ENCODE peak calls at places on chromosomes 6 and 20, in six cellular contexts. One of them, this sample, is unnamed.
A peak's percentile ranks its signal among the peaks of the same experiment; 100 is the strongest.

GRCh38 chr20:62157387-62158087 is 14.0 kb downstream of the SS18L1 start:
- DNase-seq in IMR-90: no peak
- DNase-seq in H9: no peak
- DNase-seq in H1: no peak
- DNase-seq in mesenchymal stem cell: no peak
- DNase-seq in mesendoderm: no peak
- DNase-seq in this sample: no peak

GRCh38 chr20:15185322-15185721 is 847.9 kb upstream of the FLRT3 start:
- DNase-seq in mesendoderm: no peak
- DNase-seq in IMR-90: no peak
- DNase-seq in H1: no peak
- DNase-seq in H9: no peak
- DNase-seq in mesenchymal stem cell: no peak
- DNase-seq in this sample: no peak

GRCh38 chr6:56772737-56773184 is 130.1 kb upstream of the DST start:
- DNase-seq in H9: peak; percentile 49
- DNase-seq in IMR-90: peak; percentile 93
- DNase-seq in mesenchymal stem cell: peak; percentile 77
- DNase-seq in mesendoderm: peak; percentile 90
- DNase-seq in H1: no peak
- DNase-seq in this sample: no peak

GRCh38 chr6:142913036-142913510 is 31.9 kb downstream of the HIVEP2 start:
- DNase-seq in mesendoderm: no peak
- DNase-seq in mesenchymal stem cell: no peak
- DNase-seq in IMR-90: no peak
- DNase-seq in H9: no peak
- DNase-seq in H1: no peak
- DNase-seq in this sample: no peak

GRCh38 chr6:84687487-84687886 is 76.9 kb downstream of the TBX18 start:
- DNase-seq in mesendoderm: no peak
- DNase-seq in H9: no peak
- DNase-seq in IMR-90: no peak
- DNase-seq in H1: no peak
- DNase-seq in mesenchymal stem cell: no peak
- DNase-seq in this sample: peak; percentile 36

GRCh38 chr6:90039911-90040310 is 145.6 kb downstream of the GJA10 start:
- DNase-seq in IMR-90: peak; percentile 54
- DNase-seq in H1: no peak
- DNase-seq in mesenchymal stem cell: no peak
- DNase-seq in mesendoderm: no peak
- DNase-seq in H9: no peak
- DNase-seq in this sample: no peak

GRCh38 chr6:24057030-24057429 is 69.0 kb upstream of the NRSN1 start:
- DNase-seq in H9: no peak
- DNase-seq in IMR-90: no peak
- DNase-seq in H1: no peak
- DNase-seq in mesenchymal stem cell: no peak
- DNase-seq in mesendoderm: no peak
- DNase-seq in this sample: no peak

GRCh38 chr6:87001494-87001893 is 64.2 kb downstream of the HTR1E start:
- DNase-seq in H9: no peak
- DNase-seq in mesendoderm: no peak
- DNase-seq in mesenchymal stem cell: no peak
- DNase-seq in H1: no peak
- DNase-seq in IMR-90: no peak
- DNase-seq in this sample: no peak

GRCh38 chr20:48398506-48399449 is 429.0 kb downstream of the PREX1 start:
- DNase-seq in mesendoderm: no peak
- DNase-seq in IMR-90: no peak
- DNase-seq in H1: no peak
- DNase-seq in H9: no peak
- DNase-seq in mesenchymal stem cell: no peak
- DNase-seq in this sample: peak; percentile 37

GRCh38 chr6:160462116-160462515 is 113.9 kb downstream of the SLC22A3 start:
- DNase-seq in IMR-90: no peak
- DNase-seq in mesendoderm: no peak
- DNase-seq in mesenchymal stem cell: no peak
- DNase-seq in H1: no peak
- DNase-seq in H9: no peak
- DNase-seq in this sample: no peak

GRCh38 chr20:9514461-9515210 is at the start of gene LAMP5:
- DNase-seq in H1: no peak
- DNase-seq in mesendoderm: peak; percentile 86
- DNase-seq in IMR-90: peak; percentile 29
- DNase-seq in mesenchymal stem cell: peak; percentile 10
- DNase-seq in H9: peak; percentile 86
- DNase-seq in this sample: peak; percentile 72

GRCh38 chr20:49882171-49882970 is 33.0 kb downstream of the SPATA2 start:
- DNase-seq in mesendoderm: no peak
- DNase-seq in mesenchymal stem cell: no peak
- DNase-seq in H9: no peak
- DNase-seq in IMR-90: no peak
- DNase-seq in H1: no peak
- DNase-seq in this sample: no peak

GRCh38 chr6:37287519-37288157 is 29.7 kb upstream of the TMEM217 start:
- DNase-seq in IMR-90: no peak
- DNase-seq in mesenchymal stem cell: no peak
- DNase-seq in H1: no peak
- DNase-seq in mesendoderm: no peak
- DNase-seq in H9: no peak
- DNase-seq in this sample: no peak

GRCh38 chr6:231779-232178 is 60.5 kb upstream of the DUSP22 start:
- DNase-seq in mesendoderm: no peak
- DNase-seq in H9: no peak
- DNase-seq in mesenchymal stem cell: no peak
- DNase-seq in IMR-90: no peak
- DNase-seq in H1: no peak
- DNase-seq in this sample: no peak

GRCh38 chr20:11170025-11170424 is 496.2 kb upstream of the JAG1 start:
- DNase-seq in H1: no peak
- DNase-seq in H9: no peak
- DNase-seq in IMR-90: no peak
- DNase-seq in mesendoderm: no peak
- DNase-seq in mesenchymal stem cell: no peak
- DNase-seq in this sample: no peak

GRCh38 chr20:1905693-1906092 is 10.5 kb downstream of the SIRPA start:
- DNase-seq in H9: no peak
- DNase-seq in mesendoderm: no peak
- DNase-seq in H1: no peak
- DNase-seq in IMR-90: no peak
- DNase-seq in mesenchymal stem cell: no peak
- DNase-seq in this sample: no peak

GRCh38 chr20:1907586-1907985 is 12.4 kb downstream of the SIRPA start:
- DNase-seq in mesenchymal stem cell: no peak
- DNase-seq in H9: no peak
- DNase-seq in mesendoderm: no peak
- DNase-seq in IMR-90: peak; percentile 44
- DNase-seq in H1: no peak
- DNase-seq in this sample: no peak

GRCh38 chr20:1905009-1905408 is 9.8 kb downstream of the SIRPA start:
- DNase-seq in mesenchymal stem cell: no peak
- DNase-seq in H1: no peak
- DNase-seq in mesendoderm: no peak
- DNase-seq in H9: no peak
- DNase-seq in IMR-90: no peak
- DNase-seq in this sample: no peak

GRCh38 chr20:1908191-1908590 is 13.0 kb downstream of the SIRPA start:
- DNase-seq in IMR-90: no peak
- DNase-seq in H1: no peak
- DNase-seq in H9: no peak
- DNase-seq in mesenchymal stem cell: no peak
- DNase-seq in mesendoderm: no peak
- DNase-seq in this sample: no peak

DNA sequence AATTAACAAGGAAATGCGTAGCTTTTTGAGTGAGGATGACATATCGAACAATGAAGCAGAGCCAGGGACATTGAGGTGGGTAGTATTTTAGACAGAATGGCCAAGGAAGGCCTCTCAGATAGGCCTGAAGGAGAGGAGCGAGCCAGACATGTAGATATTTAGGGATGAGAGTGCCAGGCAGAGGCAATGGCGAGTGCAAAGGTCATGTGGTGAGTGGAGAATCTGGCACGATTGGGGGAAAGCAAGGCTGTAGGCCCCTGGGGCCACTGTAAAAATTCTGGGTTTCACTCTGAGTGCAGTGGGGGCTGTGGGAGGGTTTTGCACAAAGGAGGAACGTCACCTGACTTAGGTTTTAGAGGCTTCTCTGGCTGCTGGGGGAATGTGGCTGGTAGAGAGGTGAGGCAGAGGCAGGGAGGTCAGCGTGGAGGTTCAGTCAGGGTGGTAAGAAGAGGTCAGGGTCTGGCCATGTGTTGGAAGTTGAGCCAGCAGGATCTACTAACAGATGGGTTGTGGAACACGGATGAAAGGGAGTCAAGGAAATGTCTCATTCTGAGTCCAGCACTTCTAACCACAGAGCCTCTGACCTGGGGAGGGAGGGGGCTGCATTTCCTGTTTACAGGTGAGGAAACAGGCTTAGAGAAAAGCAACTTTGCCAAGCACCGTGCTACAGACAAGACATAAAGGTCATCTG is 11.3 kb downstream of the SIRPA start:
- DNase-seq in mesendoderm: no peak
- DNase-seq in mesenchymal stem cell: no peak
- DNase-seq in IMR-90: no peak
- DNase-seq in H1: no peak
- DNase-seq in H9: no peak
- DNase-seq in this sample: no peak
- H2BK15ac ChIP-seq in mesendoderm: no peak overlapping the region
- H2BK15ac ChIP-seq in mesenchymal stem cell: no peak overlapping the region
- H2BK15ac ChIP-seq in IMR-90: no peak overlapping the region
- H2BK15ac ChIP-seq in H1: no peak overlapping the region
- H2BK15ac ChIP-seq in H9: no peak overlapping the region
- H2BK15ac ChIP-seq in this sample: no peak overlapping the region

DNA sequence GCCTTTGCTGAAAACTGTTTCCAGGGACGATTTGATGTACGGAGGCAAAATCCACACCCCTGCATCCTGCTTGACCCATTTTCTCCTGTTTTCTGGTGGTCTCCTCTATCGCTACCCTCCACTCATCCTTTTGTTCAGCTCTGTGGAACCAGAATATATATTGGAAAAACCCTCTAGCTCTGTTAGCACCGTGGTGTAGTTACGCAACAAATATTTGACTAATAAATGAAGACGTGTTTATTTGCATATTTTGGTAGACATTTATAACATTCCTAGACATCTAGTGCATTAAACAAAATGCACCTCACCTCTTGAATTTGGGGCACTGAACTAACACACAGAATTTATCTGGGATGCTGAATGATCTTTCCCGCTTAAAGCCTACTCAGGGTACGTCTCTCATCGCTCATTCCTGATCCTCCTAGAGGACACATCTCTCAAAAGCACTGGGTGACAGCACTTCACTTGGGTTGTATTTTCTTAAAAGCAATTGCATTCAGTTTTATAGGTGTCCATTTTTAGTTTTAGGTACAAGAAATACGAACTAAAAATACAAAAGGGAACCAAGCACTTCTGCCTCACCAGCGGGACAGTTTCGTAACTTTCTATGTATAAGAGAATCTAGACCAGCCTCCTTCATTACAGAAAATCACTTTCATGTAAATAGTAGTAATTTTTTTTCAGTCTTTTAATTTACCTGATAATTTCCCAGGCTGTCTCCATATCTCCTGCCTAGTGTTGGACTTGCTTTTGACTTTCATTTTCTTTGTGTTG is 59.2 kb downstream of the SNRNP48 start:
- DNase-seq in IMR-90: no peak
- DNase-seq in mesendoderm: no peak
- DNase-seq in H1: no peak
- DNase-seq in mesenchymal stem cell: no peak
- DNase-seq in H9: no peak
- DNase-seq in this sample: no peak
- H3K4me2 ChIP-seq in IMR-90: no peak overlapping the region
- H3K4me2 ChIP-seq in mesendoderm: no peak overlapping the region
- H3K4me2 ChIP-seq in H1: no peak overlapping the region
- H3K4me2 ChIP-seq in mesenchymal stem cell: no peak overlapping the region
- H3K4me2 ChIP-seq in H9: no peak overlapping the region
- H3K4me2 ChIP-seq in this sample: no peak overlapping the region

GRCh38 chr20:57793421-57793820 is 83.6 kb upstream of the PMEPA1 start:
- DNase-seq in mesendoderm: no peak
- DNase-seq in H1: no peak
- DNase-seq in IMR-90: no peak
- DNase-seq in mesenchymal stem cell: no peak
- DNase-seq in H9: no peak
- DNase-seq in this sample: no peak

GRCh38 chr20:57791946-57792328 is 82.1 kb upstream of the PMEPA1 start:
- DNase-seq in mesenchymal stem cell: no peak
- DNase-seq in H9: no peak
- DNase-seq in mesendoderm: no peak
- DNase-seq in IMR-90: no peak
- DNase-seq in H1: no peak
- DNase-seq in this sample: no peak

GRCh38 chr20:57791178-57791945 is 81.5 kb upstream of the PMEPA1 start:
- DNase-seq in mesenchymal stem cell: no peak
- DNase-seq in mesendoderm: no peak
- DNase-seq in H9: no peak
- DNase-seq in IMR-90: no peak
- DNase-seq in H1: no peak
- DNase-seq in this sample: no peak

GRCh38 chr20:57794600-57795346 is 85.0 kb upstream of the PMEPA1 start:
- DNase-seq in mesendoderm: no peak
- DNase-seq in H1: no peak
- DNase-seq in H9: no peak
- DNase-seq in mesenchymal stem cell: no peak
- DNase-seq in IMR-90: peak; percentile 3
- DNase-seq in this sample: no peak

GRCh38 chr20:57792386-57793095 is 82.7 kb upstream of the PMEPA1 start:
- DNase-seq in H1: no peak
- DNase-seq in mesendoderm: no peak
- DNase-seq in H9: no peak
- DNase-seq in IMR-90: no peak
- DNase-seq in mesenchymal stem cell: no peak
- DNase-seq in this sample: no peak
- H2BK15ac ChIP-seq in H1: no peak overlapping the region
- H2BK15ac ChIP-seq in mesendoderm: no peak overlapping the region
- H2BK15ac ChIP-seq in H9: no peak overlapping the region
- H2BK15ac ChIP-seq in IMR-90: no peak overlapping the region
- H2BK15ac ChIP-seq in mesenchymal stem cell: no peak overlapping the region
- H2BK15ac ChIP-seq in this sample: no peak overlapping the region

GRCh38 chr6:26088344-26088743 is 1.1 kb downstream of the HFE start:
- DNase-seq in mesenchymal stem cell: peak; percentile 37
- DNase-seq in mesendoderm: no peak
- DNase-seq in IMR-90: no peak
- DNase-seq in H9: no peak
- DNase-seq in H1: no peak
- DNase-seq in this sample: no peak

GRCh38 chr6:26089272-26089671 is 2.0 kb downstream of the HFE start:
- DNase-seq in H9: no peak
- DNase-seq in IMR-90: no peak
- DNase-seq in mesendoderm: no peak
- DNase-seq in mesenchymal stem cell: no peak
- DNase-seq in H1: no peak
- DNase-seq in this sample: no peak

GRCh38 chr6:26094036-26094435 is 6.8 kb downstream of the HFE start:
- DNase-seq in IMR-90: no peak
- DNase-seq in H1: no peak
- DNase-seq in mesendoderm: no peak
- DNase-seq in mesenchymal stem cell: no peak
- DNase-seq in H9: no peak
- DNase-seq in this sample: no peak

GRCh38 chr6:26097268-26097875 is 10.1 kb downstream of the HFE start:
- DNase-seq in H9: peak; percentile 72
- DNase-seq in H1: no peak
- DNase-seq in mesenchymal stem cell: peak; percentile 69
- DNase-seq in mesendoderm: peak; percentile 78
- DNase-seq in IMR-90: peak; percentile 69
- DNase-seq in this sample: peak; percentile 50

GRCh38 chr6:26092443-26092842 is 5.2 kb downstream of the HFE start:
- DNase-seq in H9: no peak
- DNase-seq in H1: no peak
- DNase-seq in IMR-90: no peak
- DNase-seq in mesendoderm: no peak
- DNase-seq in mesenchymal stem cell: no peak
- DNase-seq in this sample: no peak
- H3K4me2 ChIP-seq in H9: no peak overlapping the region
- H3K4me2 ChIP-seq in H1: no peak overlapping the region
- H3K4me2 ChIP-seq in IMR-90: no peak overlapping the region
- H3K4me2 ChIP-seq in mesendoderm: no peak overlapping the region
- H3K4me2 ChIP-seq in mesenchymal stem cell: no peak overlapping the region
- H3K4me2 ChIP-seq in this sample: no peak overlapping the region